ENCODE peak calls at places on chromosomes 6 and 20, in six cellular contexts. J, Q, O, D, V and M are unnamed samples. For H3K36me3, the result is how much of the 10 kb centered on the place peaks cover.

GRCh38 chr6:163413054-163413344 is 1.5 kb upstream of the QKI start:
- DNase-seq in J (no peak), Q (no peak), O (no peak), D (no peak), V (no peak), M (no peak)

GRCh38 chr6:154298297-154298696 is 58.3 kb downstream of the IPCEF1 start:
- DNase-seq in J (peak), Q (peak), O (no peak), D (no peak), V (no peak), M (peak)

GRCh38 chr20:46752639-46753235 is 43.3 kb downstream of the SLC2A10 start:
- DNase-seq in J (peak), Q (peak), O (peak), D (peak), V (peak), M (peak)

GRCh38 chr20:64035066-64035932 is 683 bp upstream of the C20orf204 start:
- DNase-seq in J (no peak), Q (no peak), O (no peak), D (no peak), V (no peak), M (no peak)

GRCh38 chr6:170043881-170044790 is 246.7 kb downstream of the DLL1 start:
- DNase-seq in J (no peak), Q (no peak), O (no peak), D (no peak), V (no peak), M (no peak)

GRCh38 chr20:12153616-12154015 is 235.9 kb downstream of the BTBD3 start:
- DNase-seq in J (peak), Q (peak), O (no peak), D (no peak), V (no peak), M (no peak)

GRCh38 chr6:85402071-85402470 is 47.8 kb upstream of the NT5E start:
- DNase-seq in J (no peak), Q (no peak), O (no peak), D (no peak), V (no peak), M (no peak)

GRCh38 chr6:87484491-87484890 is 11.7 kb downstream of the SLC35A1 start:
- DNase-seq in J (peak), Q (no peak), O (no peak), D (no peak), V (no peak), M (peak)

GRCh38 chr6:157981132-157981394 is 600 bp upstream of the SYNJ2 start:
- DNase-seq in J (no peak), Q (no peak), O (no peak), D (peak), V (no peak), M (no peak)

GRCh38 chr20:10647471-10647870 is 26.3 kb downstream of the JAG1 start:
- DNase-seq in J (peak), Q (no peak), O (no peak), D (no peak), V (no peak), M (no peak)

GRCh38 chr20:53805895-53806384 is 212.3 kb upstream of the ZNF217 start:
- DNase-seq in J (peak), Q (peak), O (no peak), D (peak), V (no peak), M (peak)

GRCh38 chr6:124679392-124679791 is 282.8 kb upstream of the RNF217 start:
- DNase-seq in J (no peak), Q (peak), O (no peak), D (no peak), V (no peak), M (peak)

GRCh38 chr20:59026904-59027745 is 5.0 kb downstream of the ATP5F1E start:
- DNase-seq in J (no peak), Q (no peak), O (no peak), D (no peak), V (no peak), M (no peak)
- TF ChIP-seq CTCF in J (no peak), Q (no peak), O (no peak), D (no peak), V (no peak), M (no peak)

GRCh38 chr6:18119236-18119635 is 3.2 kb downstream of the NHLRC1 start:
- DNase-seq in J (no peak), Q (no peak), O (no peak), D (peak), V (no peak), M (peak)
- H3K36me3 ChIP-seq in J (under half), Q (under half), O (under half), D (under half), V (under half), M (under half)

DNA sequence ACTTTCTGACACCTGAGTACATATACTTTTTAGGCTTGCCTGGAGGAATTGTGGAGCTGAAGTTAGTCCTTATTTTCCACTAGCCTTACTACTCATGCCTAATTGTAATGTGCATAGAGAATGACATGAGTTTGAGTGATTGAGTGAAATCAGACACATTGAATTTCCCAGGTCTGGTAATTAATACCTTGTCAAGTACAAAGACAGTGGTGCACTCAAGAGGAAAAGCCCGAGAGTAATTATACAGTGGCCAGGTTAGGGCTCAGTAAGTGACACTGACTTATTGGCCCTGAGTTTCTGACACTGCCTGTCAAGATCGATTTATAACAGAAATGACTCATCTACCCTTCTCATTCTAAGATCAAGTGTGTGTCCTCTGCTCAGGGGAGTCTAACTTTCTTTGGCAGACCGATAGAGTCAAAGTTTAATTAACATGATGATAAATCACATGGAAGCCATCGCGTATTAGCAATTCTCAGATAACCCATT is 288.3 kb downstream of the TPBG start:
- DNase-seq in J (no peak), Q (no peak), O (no peak), D (no peak), V (no peak), M (no peak)
- H3K4me3 ChIP-seq in J (no peak), Q (no peak), O (no peak), D (no peak), V (no peak), M (no peak)

DNA sequence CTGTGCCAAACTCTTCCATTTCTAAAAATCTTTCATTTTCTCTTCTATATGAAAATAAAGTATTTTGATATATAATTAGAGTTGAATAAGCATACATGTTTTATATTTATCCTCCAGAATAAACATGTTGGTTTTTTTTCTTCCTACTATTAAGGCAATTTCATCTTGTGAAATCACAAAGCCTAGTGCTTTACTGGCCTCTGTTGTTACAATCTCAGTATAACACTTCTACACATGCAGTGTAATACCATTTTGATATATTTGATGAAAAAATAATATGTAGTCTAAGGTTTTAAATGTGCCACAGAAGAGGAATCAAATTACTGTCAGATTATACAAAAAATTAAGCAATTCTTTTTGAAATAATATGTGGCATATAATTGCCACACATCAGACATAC is 225.3 kb upstream of the MANEA start:
- DNase-seq in J (peak), Q (peak), O (no peak), D (no peak), V (no peak), M (peak)
- TF ChIP-seq CTCF in J (peak), Q (no peak), O (no peak), D (no peak), V (no peak), M (no peak)

GRCh38 chr6:45988635-45989034 is 27.0 kb downstream of the CLIC5 start:
- DNase-seq in J (no peak), Q (no peak), O (peak), D (no peak), V (no peak), M (no peak)
- H3K36me3 ChIP-seq in J (under half), Q (under half), O (under half), D (under half), V (under half), M (under half)

GRCh38 chr6:3825851-3826581 is 23.2 kb upstream of the FAM50B start:
- DNase-seq in J (peak), Q (peak), O (peak), D (peak), V (peak), M (peak)
- H3K4me3 ChIP-seq in J (peak), Q (peak), O (peak), D (no peak), V (no peak), M (no peak)